ENCODE peak calls at places on chromosomes 12 and 14, in seven cellular contexts. One of them, this sample, is unnamed.

GRCh38 chr14:90985601-90986242 is 74.7 kb downstream of the RPS6KA5 start:
- DNase-seq in activated T-helper 1 cell treated with anti-CD3 and anti-CD28 coated beads, Interleukin-2, amount 50 U/mL, for 16 hours: no peak
- DNase-seq in glutamatergic neuron: no peak
- DNase-seq in heart left ventricle: no peak
- DNase-seq in WERI-Rb-1: no peak
- DNase-seq in NCI-H2171 treated with DMSO at 0.1 percent for 48 hours: no peak
- DNase-seq in NCI-H1436: no peak
- DNase-seq in this sample: no peak

GRCh38 chr14:26841920-26842741 is 244.3 kb upstream of the NOVA1 start:
- DNase-seq in activated T-helper 1 cell treated with anti-CD3 and anti-CD28 coated beads, Interleukin-2, amount 50 U/mL, for 16 hours: no peak
- DNase-seq in glutamatergic neuron: no peak
- DNase-seq in heart left ventricle: peak; percentile 38
- DNase-seq in WERI-Rb-1: no peak
- DNase-seq in NCI-H2171 treated with DMSO at 0.1 percent for 48 hours: no peak
- DNase-seq in NCI-H1436: no peak
- DNase-seq in this sample: peak; percentile 100

GRCh38 chr14:101845896-101846295 is 84.4 kb downstream of the PPP2R5C start:
- DNase-seq in activated T-helper 1 cell treated with anti-CD3 and anti-CD28 coated beads, Interleukin-2, amount 50 U/mL, for 16 hours: no peak
- DNase-seq in glutamatergic neuron: no peak
- DNase-seq in heart left ventricle: peak; percentile 51
- DNase-seq in WERI-Rb-1: no peak
- DNase-seq in NCI-H2171 treated with DMSO at 0.1 percent for 48 hours: peak; percentile 47
- DNase-seq in NCI-H1436: no peak
- DNase-seq in this sample: no peak

GRCh38 chr14:92352158-92352985 is 29.4 kb downstream of the SLC24A4 start:
- DNase-seq in activated T-helper 1 cell treated with anti-CD3 and anti-CD28 coated beads, Interleukin-2, amount 50 U/mL, for 16 hours: no peak
- DNase-seq in glutamatergic neuron: no peak
- DNase-seq in heart left ventricle: no peak
- DNase-seq in WERI-Rb-1: peak; percentile 52
- DNase-seq in NCI-H2171 treated with DMSO at 0.1 percent for 48 hours: no peak
- DNase-seq in NCI-H1436: no peak
- DNase-seq in this sample: peak; percentile 13

GRCh38 chr12:59067068-59067467 is 146.8 kb upstream of the LRIG3 start:
- DNase-seq in activated T-helper 1 cell treated with anti-CD3 and anti-CD28 coated beads, Interleukin-2, amount 50 U/mL, for 16 hours: no peak
- DNase-seq in glutamatergic neuron: no peak
- DNase-seq in heart left ventricle: no peak
- DNase-seq in WERI-Rb-1: peak; percentile 13
- DNase-seq in NCI-H2171 treated with DMSO at 0.1 percent for 48 hours: peak; percentile 9
- DNase-seq in NCI-H1436: no peak
- DNase-seq in this sample: peak; percentile 68

GRCh38 chr12:95590775-95591174 is 39.5 kb upstream of the USP44 start:
- DNase-seq in activated T-helper 1 cell treated with anti-CD3 and anti-CD28 coated beads, Interleukin-2, amount 50 U/mL, for 16 hours: no peak
- DNase-seq in glutamatergic neuron: no peak
- DNase-seq in heart left ventricle: no peak
- DNase-seq in WERI-Rb-1: no peak
- DNase-seq in NCI-H2171 treated with DMSO at 0.1 percent for 48 hours: no peak
- DNase-seq in NCI-H1436: no peak
- DNase-seq in this sample: no peak

GRCh38 chr12:56358836-56359532 is 923 bp downstream of the STAT2 start:
- DNase-seq in activated T-helper 1 cell treated with anti-CD3 and anti-CD28 coated beads, Interleukin-2, amount 50 U/mL, for 16 hours: no peak
- DNase-seq in glutamatergic neuron: no peak
- DNase-seq in heart left ventricle: no peak
- DNase-seq in WERI-Rb-1: no peak
- DNase-seq in NCI-H2171 treated with DMSO at 0.1 percent for 48 hours: no peak
- DNase-seq in NCI-H1436: no peak
- DNase-seq in this sample: peak; percentile 83

GRCh38 chr12:104358353-104359003 is 54.9 kb downstream of the EID3 start:
- DNase-seq in activated T-helper 1 cell treated with anti-CD3 and anti-CD28 coated beads, Interleukin-2, amount 50 U/mL, for 16 hours: peak; percentile 39
- DNase-seq in glutamatergic neuron: peak; percentile 48
- DNase-seq in heart left ventricle: peak; percentile 52
- DNase-seq in WERI-Rb-1: peak; percentile 56
- DNase-seq in NCI-H2171 treated with DMSO at 0.1 percent for 48 hours: peak; percentile 16
- DNase-seq in NCI-H1436: peak; percentile 19
- DNase-seq in this sample: peak; percentile 76

GRCh38 chr14:73403181-73403752 is 55.1 kb downstream of the NUMB start:
- DNase-seq in activated T-helper 1 cell treated with anti-CD3 and anti-CD28 coated beads, Interleukin-2, amount 50 U/mL, for 16 hours: no peak
- DNase-seq in glutamatergic neuron: no peak
- DNase-seq in heart left ventricle: no peak
- DNase-seq in WERI-Rb-1: no peak
- DNase-seq in NCI-H2171 treated with DMSO at 0.1 percent for 48 hours: no peak
- DNase-seq in NCI-H1436: no peak
- DNase-seq in this sample: no peak

GRCh38 chr12:38850463-38850862 is 54.9 kb downstream of the CPNE8 start:
- DNase-seq in activated T-helper 1 cell treated with anti-CD3 and anti-CD28 coated beads, Interleukin-2, amount 50 U/mL, for 16 hours: no peak
- DNase-seq in glutamatergic neuron: no peak
- DNase-seq in heart left ventricle: no peak
- DNase-seq in WERI-Rb-1: no peak
- DNase-seq in NCI-H2171 treated with DMSO at 0.1 percent for 48 hours: no peak
- DNase-seq in NCI-H1436: no peak
- DNase-seq in this sample: peak; percentile 24

GRCh38 chr14:104913413-104913812 is 11.3 kb upstream of the PLD4 start:
- DNase-seq in activated T-helper 1 cell treated with anti-CD3 and anti-CD28 coated beads, Interleukin-2, amount 50 U/mL, for 16 hours: no peak
- DNase-seq in glutamatergic neuron: no peak
- DNase-seq in heart left ventricle: no peak
- DNase-seq in WERI-Rb-1: peak; percentile 8
- DNase-seq in NCI-H2171 treated with DMSO at 0.1 percent for 48 hours: peak; percentile 86
- DNase-seq in NCI-H1436: peak; percentile 33
- DNase-seq in this sample: no peak

GRCh38 chr12:19972325-19973288 is 395.7 kb upstream of the PDE3A start:
- DNase-seq in activated T-helper 1 cell treated with anti-CD3 and anti-CD28 coated beads, Interleukin-2, amount 50 U/mL, for 16 hours: no peak
- DNase-seq in glutamatergic neuron: no peak
- DNase-seq in heart left ventricle: no peak
- DNase-seq in WERI-Rb-1: no peak
- DNase-seq in NCI-H2171 treated with DMSO at 0.1 percent for 48 hours: no peak
- DNase-seq in NCI-H1436: no peak
- DNase-seq in this sample: no peak

GRCh38 chr14:85217412-85217811 is 312.5 kb upstream of the FLRT2 start:
- DNase-seq in activated T-helper 1 cell treated with anti-CD3 and anti-CD28 coated beads, Interleukin-2, amount 50 U/mL, for 16 hours: no peak
- DNase-seq in glutamatergic neuron: no peak
- DNase-seq in heart left ventricle: no peak
- DNase-seq in WERI-Rb-1: no peak
- DNase-seq in NCI-H2171 treated with DMSO at 0.1 percent for 48 hours: no peak
- DNase-seq in NCI-H1436: no peak
- DNase-seq in this sample: no peak

GRCh38 chr12:76568888-76569551 is 9.4 kb upstream of the OSBPL8 start:
- DNase-seq in activated T-helper 1 cell treated with anti-CD3 and anti-CD28 coated beads, Interleukin-2, amount 50 U/mL, for 16 hours: no peak
- DNase-seq in glutamatergic neuron: no peak
- DNase-seq in heart left ventricle: no peak
- DNase-seq in WERI-Rb-1: no peak
- DNase-seq in NCI-H2171 treated with DMSO at 0.1 percent for 48 hours: no peak
- DNase-seq in NCI-H1436: no peak
- DNase-seq in this sample: no peak

GRCh38 chr14:105026789-105027563 is 6.1 kb upstream of the CDCA4 start:
- DNase-seq in activated T-helper 1 cell treated with anti-CD3 and anti-CD28 coated beads, Interleukin-2, amount 50 U/mL, for 16 hours: no peak
- DNase-seq in glutamatergic neuron: no peak
- DNase-seq in heart left ventricle: no peak
- DNase-seq in WERI-Rb-1: no peak
- DNase-seq in NCI-H2171 treated with DMSO at 0.1 percent for 48 hours: peak; percentile 12
- DNase-seq in NCI-H1436: no peak
- DNase-seq in this sample: peak; percentile 58

GRCh38 chr14:38145142-38145541 is 62.6 kb upstream of the SSTR1 start:
- DNase-seq in activated T-helper 1 cell treated with anti-CD3 and anti-CD28 coated beads, Interleukin-2, amount 50 U/mL, for 16 hours: no peak
- DNase-seq in glutamatergic neuron: no peak
- DNase-seq in heart left ventricle: no peak
- DNase-seq in WERI-Rb-1: no peak
- DNase-seq in NCI-H2171 treated with DMSO at 0.1 percent for 48 hours: peak; percentile 18
- DNase-seq in NCI-H1436: no peak
- DNase-seq in this sample: no peak

GRCh38 chr12:34606749-34607519 is 584.6 kb downstream of the ALG10 start:
- DNase-seq in activated T-helper 1 cell treated with anti-CD3 and anti-CD28 coated beads, Interleukin-2, amount 50 U/mL, for 16 hours: no peak
- DNase-seq in glutamatergic neuron: no peak
- DNase-seq in heart left ventricle: no peak
- DNase-seq in WERI-Rb-1: no peak
- DNase-seq in NCI-H2171 treated with DMSO at 0.1 percent for 48 hours: no peak
- DNase-seq in NCI-H1436: no peak
- DNase-seq in this sample: no peak

GRCh38 chr12:113537751-113538087 is 66.0 kb upstream of the LHX5 start:
- DNase-seq in activated T-helper 1 cell treated with anti-CD3 and anti-CD28 coated beads, Interleukin-2, amount 50 U/mL, for 16 hours: no peak
- DNase-seq in glutamatergic neuron: no peak
- DNase-seq in heart left ventricle: no peak
- DNase-seq in WERI-Rb-1: no peak
- DNase-seq in NCI-H2171 treated with DMSO at 0.1 percent for 48 hours: no peak
- DNase-seq in NCI-H1436: no peak
- DNase-seq in this sample: no peak